ENCODE peak calls at places on chromosomes 13 and 19, in nine cellular contexts. One of them, this sample, is unnamed.

GRCh38 chr19:33434886-33435705 is 61.6 kb downstream of the CEBPG start:
- DNase-seq in CD4-positive, CD25-positive, alpha-beta regulatory T cell: no peak
- DNase-seq in effector memory CD4-positive, alpha-beta T cell: no peak
- DNase-seq in heart left ventricle: no peak
- DNase-seq in mammary epithelial cell: no peak
- DNase-seq in CD8-positive, alpha-beta memory T cell: no peak
- DNase-seq in DND-41: no peak
- DNase-seq in trophoblast cell: no peak
- DNase-seq in colonic mucosa: no peak
- DNase-seq in this sample: peak; percentile 90

GRCh38 chr13:92225861-92226260 is 827.4 kb downstream of the GPC5 start:
- DNase-seq in heart left ventricle: no peak
- DNase-seq in colonic mucosa: no peak
- DNase-seq in CD4-positive, CD25-positive, alpha-beta regulatory T cell: no peak
- DNase-seq in mammary epithelial cell: no peak
- DNase-seq in trophoblast cell: no peak
- DNase-seq in effector memory CD4-positive, alpha-beta T cell: no peak
- DNase-seq in CD8-positive, alpha-beta memory T cell: no peak
- DNase-seq in DND-41: no peak
- DNase-seq in this sample: no peak

GRCh38 chr13:52765991-52766390 is 26.4 kb upstream of the CNMD start:
- DNase-seq in CD4-positive, CD25-positive, alpha-beta regulatory T cell: no peak
- DNase-seq in trophoblast cell: no peak
- DNase-seq in mammary epithelial cell: no peak
- DNase-seq in DND-41: no peak
- DNase-seq in CD8-positive, alpha-beta memory T cell: no peak
- DNase-seq in colonic mucosa: no peak
- DNase-seq in heart left ventricle: no peak
- DNase-seq in effector memory CD4-positive, alpha-beta T cell: no peak
- DNase-seq in this sample: no peak

GRCh38 chr13:92804926-92805325 is 421.7 kb upstream of the GPC6 start:
- DNase-seq in CD8-positive, alpha-beta memory T cell: no peak
- DNase-seq in DND-41: no peak
- DNase-seq in mammary epithelial cell: no peak
- DNase-seq in colonic mucosa: no peak
- DNase-seq in effector memory CD4-positive, alpha-beta T cell: no peak
- DNase-seq in heart left ventricle: no peak
- DNase-seq in CD4-positive, CD25-positive, alpha-beta regulatory T cell: no peak
- DNase-seq in trophoblast cell: no peak
- DNase-seq in this sample: no peak

GRCh38 chr13:45826741-45827140 is 24.8 kb downstream of the SIAH3 start:
- DNase-seq in CD8-positive, alpha-beta memory T cell: no peak
- DNase-seq in colonic mucosa: no peak
- DNase-seq in heart left ventricle: no peak
- DNase-seq in effector memory CD4-positive, alpha-beta T cell: no peak
- DNase-seq in mammary epithelial cell: no peak
- DNase-seq in DND-41: no peak
- DNase-seq in trophoblast cell: no peak
- DNase-seq in CD4-positive, CD25-positive, alpha-beta regulatory T cell: no peak
- DNase-seq in this sample: no peak

GRCh38 chr19:6813659-6814058 is 41.2 kb downstream of the VAV1 start:
- DNase-seq in effector memory CD4-positive, alpha-beta T cell: no peak
- DNase-seq in mammary epithelial cell: no peak
- DNase-seq in CD4-positive, CD25-positive, alpha-beta regulatory T cell: no peak
- DNase-seq in colonic mucosa: no peak
- DNase-seq in DND-41: no peak
- DNase-seq in trophoblast cell: no peak
- DNase-seq in heart left ventricle: no peak
- DNase-seq in CD8-positive, alpha-beta memory T cell: no peak
- DNase-seq in this sample: no peak

GRCh38 chr13:73598021-73598712 is 536.0 kb downstream of the KLF12 start:
- DNase-seq in effector memory CD4-positive, alpha-beta T cell: no peak
- DNase-seq in CD4-positive, CD25-positive, alpha-beta regulatory T cell: no peak
- DNase-seq in heart left ventricle: no peak
- DNase-seq in colonic mucosa: no peak
- DNase-seq in mammary epithelial cell: peak; percentile 91
- DNase-seq in CD8-positive, alpha-beta memory T cell: no peak
- DNase-seq in trophoblast cell: peak; percentile 80
- DNase-seq in DND-41: no peak
- DNase-seq in this sample: no peak

GRCh38 chr13:76992548-76993001 is 694 bp downstream of the CLN5 start:
- DNase-seq in CD4-positive, CD25-positive, alpha-beta regulatory T cell: no peak
- DNase-seq in CD8-positive, alpha-beta memory T cell: no peak
- DNase-seq in effector memory CD4-positive, alpha-beta T cell: peak; percentile 15
- DNase-seq in DND-41: peak; percentile 12
- DNase-seq in colonic mucosa: peak; percentile 61
- DNase-seq in heart left ventricle: no peak
- DNase-seq in mammary epithelial cell: peak; percentile 54
- DNase-seq in trophoblast cell: peak; percentile 83
- DNase-seq in this sample: no peak

GRCh38 chr19:52896431-52897148 is 845 bp downstream of the ZNF320 start:
- DNase-seq in effector memory CD4-positive, alpha-beta T cell: no peak
- DNase-seq in DND-41: peak; percentile 44
- DNase-seq in CD8-positive, alpha-beta memory T cell: no peak
- DNase-seq in colonic mucosa: peak; percentile 82
- DNase-seq in trophoblast cell: no peak
- DNase-seq in CD4-positive, CD25-positive, alpha-beta regulatory T cell: no peak
- DNase-seq in mammary epithelial cell: peak; percentile 21
- DNase-seq in heart left ventricle: peak; percentile 46
- DNase-seq in this sample: peak; percentile 30

GRCh38 chr19:8308891-8309291 is 733 bp upstream of the CD320 start:
- DNase-seq in CD4-positive, CD25-positive, alpha-beta regulatory T cell: no peak
- DNase-seq in mammary epithelial cell: no peak
- DNase-seq in CD8-positive, alpha-beta memory T cell: no peak
- DNase-seq in effector memory CD4-positive, alpha-beta T cell: no peak
- DNase-seq in trophoblast cell: no peak
- DNase-seq in heart left ventricle: peak; percentile 19
- DNase-seq in colonic mucosa: peak; percentile 23
- DNase-seq in DND-41: peak; percentile 4
- DNase-seq in this sample: peak; percentile 7

GRCh38 chr19:48671456-48671995 is 1.3 kb downstream of the NTN5 start:
- DNase-seq in mammary epithelial cell: no peak
- DNase-seq in effector memory CD4-positive, alpha-beta T cell: no peak
- DNase-seq in heart left ventricle: no peak
- DNase-seq in DND-41: no peak
- DNase-seq in CD4-positive, CD25-positive, alpha-beta regulatory T cell: no peak
- DNase-seq in trophoblast cell: no peak
- DNase-seq in colonic mucosa: no peak
- DNase-seq in CD8-positive, alpha-beta memory T cell: no peak
- DNase-seq in this sample: no peak

GRCh38 chr13:95267662-95268369 is 33.4 kb downstream of the ABCC4 start:
- DNase-seq in trophoblast cell: no peak
- DNase-seq in heart left ventricle: no peak
- DNase-seq in CD8-positive, alpha-beta memory T cell: no peak
- DNase-seq in DND-41: no peak
- DNase-seq in mammary epithelial cell: peak; percentile 64
- DNase-seq in colonic mucosa: peak; percentile 36
- DNase-seq in CD4-positive, CD25-positive, alpha-beta regulatory T cell: no peak
- DNase-seq in effector memory CD4-positive, alpha-beta T cell: no peak
- DNase-seq in this sample: peak; percentile 77

GRCh38 chr19:6423499-6424189 is 967 bp downstream of the KHSRP start:
- DNase-seq in heart left ventricle: no peak
- DNase-seq in CD8-positive, alpha-beta memory T cell: peak; percentile 16
- DNase-seq in DND-41: peak; percentile 51
- DNase-seq in colonic mucosa: peak; percentile 55
- DNase-seq in trophoblast cell: peak; percentile 56
- DNase-seq in CD4-positive, CD25-positive, alpha-beta regulatory T cell: no peak
- DNase-seq in mammary epithelial cell: peak; percentile 43
- DNase-seq in effector memory CD4-positive, alpha-beta T cell: no peak
- DNase-seq in this sample: peak; percentile 60

GRCh38 chr13:52371736-52372247 is 34.2 kb downstream of the THSD1 start:
- DNase-seq in colonic mucosa: no peak
- DNase-seq in DND-41: no peak
- DNase-seq in effector memory CD4-positive, alpha-beta T cell: no peak
- DNase-seq in trophoblast cell: no peak
- DNase-seq in CD4-positive, CD25-positive, alpha-beta regulatory T cell: no peak
- DNase-seq in heart left ventricle: no peak
- DNase-seq in CD8-positive, alpha-beta memory T cell: no peak
- DNase-seq in mammary epithelial cell: peak; percentile 72
- DNase-seq in this sample: peak; percentile 9

GRCh38 chr13:86933676-86934075 is 737.5 kb upstream of the SLITRK5 start:
- DNase-seq in mammary epithelial cell: no peak
- DNase-seq in effector memory CD4-positive, alpha-beta T cell: no peak
- DNase-seq in DND-41: no peak
- DNase-seq in CD8-positive, alpha-beta memory T cell: no peak
- DNase-seq in CD4-positive, CD25-positive, alpha-beta regulatory T cell: no peak
- DNase-seq in heart left ventricle: no peak
- DNase-seq in trophoblast cell: no peak
- DNase-seq in colonic mucosa: no peak
- DNase-seq in this sample: no peak

GRCh38 chr13:22915442-22916082 is 265.2 kb upstream of the SGCG start:
- DNase-seq in CD4-positive, CD25-positive, alpha-beta regulatory T cell: no peak
- DNase-seq in mammary epithelial cell: peak; percentile 3
- DNase-seq in trophoblast cell: peak; percentile 57
- DNase-seq in effector memory CD4-positive, alpha-beta T cell: no peak
- DNase-seq in DND-41: no peak
- DNase-seq in colonic mucosa: peak; percentile 43
- DNase-seq in CD8-positive, alpha-beta memory T cell: no peak
- DNase-seq in heart left ventricle: no peak
- DNase-seq in this sample: peak; percentile 30

GRCh38 chr13:32811297-32811800 is 204.9 kb upstream of the KL start:
- DNase-seq in heart left ventricle: no peak
- DNase-seq in effector memory CD4-positive, alpha-beta T cell: no peak
- DNase-seq in colonic mucosa: peak; percentile 31
- DNase-seq in mammary epithelial cell: no peak
- DNase-seq in CD8-positive, alpha-beta memory T cell: peak; percentile 13
- DNase-seq in DND-41: no peak
- DNase-seq in trophoblast cell: no peak
- DNase-seq in CD4-positive, CD25-positive, alpha-beta regulatory T cell: no peak
- DNase-seq in this sample: no peak

GRCh38 chr13:99312493-99312883 is 5.3 kb upstream of the GPR183 start:
- DNase-seq in trophoblast cell: peak; percentile 48
- DNase-seq in colonic mucosa: no peak
- DNase-seq in CD8-positive, alpha-beta memory T cell: no peak
- DNase-seq in mammary epithelial cell: no peak
- DNase-seq in effector memory CD4-positive, alpha-beta T cell: no peak
- DNase-seq in heart left ventricle: peak; percentile 71
- DNase-seq in CD4-positive, CD25-positive, alpha-beta regulatory T cell: no peak
- DNase-seq in DND-41: no peak
- DNase-seq in this sample: no peak
- H3K4me1 ChIP-seq in trophoblast cell: no peaks in the 10 kb centered on the region
- H3K4me1 ChIP-seq in colonic mucosa: no peaks in the 10 kb centered on the region
- H3K4me1 ChIP-seq in CD8-positive, alpha-beta memory T cell: peaks cover 96% of the 10 kb centered on the region
- H3K4me1 ChIP-seq in mammary epithelial cell: peaks cover 4% of the 10 kb centered on the region
- H3K4me1 ChIP-seq in effector memory CD4-positive, alpha-beta T cell: peaks cover 83% of the 10 kb centered on the region
- H3K4me1 ChIP-seq in heart left ventricle: peaks cover 17% of the 10 kb centered on the region
- H3K4me1 ChIP-seq in CD4-positive, CD25-positive, alpha-beta regulatory T cell: peaks cover 83% of the 10 kb centered on the region
- H3K4me1 ChIP-seq in DND-41: no peaks in the 10 kb centered on the region
- H3K4me1 ChIP-seq in this sample: no peaks in the 10 kb centered on the region

DNA sequence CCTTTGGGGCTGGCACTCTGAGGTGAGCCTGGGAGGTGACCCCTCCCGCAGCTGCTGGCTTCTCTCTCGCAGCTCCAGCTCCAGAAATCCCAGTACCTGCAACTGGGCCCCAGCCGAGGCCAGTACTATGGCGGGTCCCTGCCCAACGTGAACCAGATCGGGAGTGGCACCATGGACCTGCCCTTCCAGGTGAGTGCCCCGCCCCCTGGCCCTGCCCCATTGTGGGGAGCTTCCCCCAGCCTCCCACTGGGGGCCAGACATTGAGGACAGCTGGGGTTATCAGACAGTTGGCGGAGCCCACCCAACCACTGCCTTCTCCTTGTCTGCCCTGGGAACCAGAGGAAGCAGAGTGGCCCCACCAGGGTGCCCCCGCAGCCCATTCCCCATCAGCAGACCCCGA is 48.3 kb downstream of the COMP start:
- DNase-seq in colonic mucosa: peak; percentile 85
- DNase-seq in effector memory CD4-positive, alpha-beta T cell: no peak
- DNase-seq in CD4-positive, CD25-positive, alpha-beta regulatory T cell: no peak
- DNase-seq in trophoblast cell: no peak
- DNase-seq in CD8-positive, alpha-beta memory T cell: no peak
- DNase-seq in mammary epithelial cell: no peak
- DNase-seq in DND-41: no peak
- DNase-seq in heart left ventricle: no peak
- DNase-seq in this sample: no peak
- H3K4me1 ChIP-seq in colonic mucosa: peaks cover 31% of the 10 kb centered on the region
- H3K4me1 ChIP-seq in effector memory CD4-positive, alpha-beta T cell: no peaks in the 10 kb centered on the region
- H3K4me1 ChIP-seq in CD4-positive, CD25-positive, alpha-beta regulatory T cell: no peaks in the 10 kb centered on the region
- H3K4me1 ChIP-seq in trophoblast cell: peaks cover 14% of the 10 kb centered on the region
- H3K4me1 ChIP-seq in CD8-positive, alpha-beta memory T cell: no peaks in the 10 kb centered on the region
- H3K4me1 ChIP-seq in mammary epithelial cell: no peaks in the 10 kb centered on the region
- H3K4me1 ChIP-seq in DND-41: no peaks in the 10 kb centered on the region
- H3K4me1 ChIP-seq in heart left ventricle: peaks cover 29% of the 10 kb centered on the region
- H3K4me1 ChIP-seq in this sample: peaks cover 52% of the 10 kb centered on the region

DNA sequence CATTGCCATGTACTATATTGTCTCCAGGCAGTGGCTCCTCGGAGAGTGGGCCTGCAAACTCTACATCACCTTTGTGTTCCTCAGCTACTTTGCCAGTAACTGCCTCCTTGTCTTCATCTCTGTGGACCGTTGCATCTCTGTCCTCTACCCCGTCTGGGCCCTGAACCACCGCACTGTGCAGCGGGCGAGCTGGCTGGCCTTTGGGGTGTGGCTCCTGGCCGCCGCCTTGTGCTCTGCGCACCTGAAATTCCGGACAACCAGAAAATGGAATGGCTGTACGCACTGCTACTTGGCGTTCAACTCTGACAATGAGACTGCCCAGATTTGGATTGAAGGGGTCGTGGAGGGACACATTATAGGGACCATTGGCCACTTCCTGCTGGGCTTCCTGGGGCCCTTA is 624 bp downstream of the GPR32 start:
- DNase-seq in DND-41: no peak
- DNase-seq in heart left ventricle: no peak
- DNase-seq in CD4-positive, CD25-positive, alpha-beta regulatory T cell: no peak
- DNase-seq in mammary epithelial cell: no peak
- DNase-seq in effector memory CD4-positive, alpha-beta T cell: no peak
- DNase-seq in colonic mucosa: no peak
- DNase-seq in CD8-positive, alpha-beta memory T cell: no peak
- DNase-seq in trophoblast cell: no peak
- DNase-seq in this sample: no peak
- H3K4me1 ChIP-seq in DND-41: no peaks in the 10 kb centered on the region
- H3K4me1 ChIP-seq in heart left ventricle: no peaks in the 10 kb centered on the region
- H3K4me1 ChIP-seq in CD4-positive, CD25-positive, alpha-beta regulatory T cell: no peaks in the 10 kb centered on the region
- H3K4me1 ChIP-seq in mammary epithelial cell: no peaks in the 10 kb centered on the region
- H3K4me1 ChIP-seq in effector memory CD4-positive, alpha-beta T cell: no peaks in the 10 kb centered on the region
- H3K4me1 ChIP-seq in colonic mucosa: no peaks in the 10 kb centered on the region
- H3K4me1 ChIP-seq in CD8-positive, alpha-beta memory T cell: no peaks in the 10 kb centered on the region
- H3K4me1 ChIP-seq in trophoblast cell: no peaks in the 10 kb centered on the region
- H3K4me1 ChIP-seq in this sample: no peaks in the 10 kb centered on the region

DNA sequence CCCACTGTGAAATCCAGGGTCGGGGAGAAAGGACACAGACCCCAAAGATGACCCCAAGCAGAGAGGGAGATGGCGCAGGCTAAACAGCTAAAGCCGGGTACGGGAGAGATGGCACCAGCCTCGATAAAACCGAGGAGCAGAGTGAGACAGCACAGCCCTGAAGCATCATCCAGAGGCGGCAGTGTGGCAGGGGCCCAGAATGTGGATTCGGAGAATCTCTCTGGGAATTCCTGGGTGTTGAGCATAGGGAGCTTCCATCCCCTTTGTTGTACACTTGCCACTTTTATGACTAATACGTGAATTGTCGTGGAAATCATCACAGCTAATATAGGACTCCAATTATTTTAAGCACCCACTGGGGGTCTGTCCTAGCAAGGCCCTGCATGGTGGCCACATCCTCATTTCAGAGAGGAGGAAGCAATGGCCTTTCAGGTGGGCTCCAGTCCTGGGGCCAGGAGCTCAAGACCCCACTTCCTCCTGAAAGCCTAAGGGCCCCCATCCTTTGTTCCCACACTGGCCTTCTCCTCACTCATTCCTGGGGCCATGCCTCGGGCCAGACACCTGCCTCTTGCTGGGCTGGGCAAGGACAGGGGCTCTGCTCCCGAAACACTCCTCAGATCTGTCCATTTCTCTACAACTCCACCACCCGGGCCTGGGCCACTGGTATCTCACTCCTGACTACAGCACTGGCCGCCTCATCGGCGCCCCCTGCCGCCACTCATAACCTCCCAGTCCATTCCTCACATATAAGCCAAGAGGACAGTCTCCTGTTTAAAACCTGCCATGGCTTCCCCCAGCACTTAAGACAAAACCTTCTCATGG is 29.3 kb upstream of the ATP1A3 start:
- DNase-seq in CD4-positive, CD25-positive, alpha-beta regulatory T cell: no peak
- DNase-seq in mammary epithelial cell: no peak
- DNase-seq in CD8-positive, alpha-beta memory T cell: no peak
- DNase-seq in DND-41: peak; percentile 34
- DNase-seq in trophoblast cell: no peak
- DNase-seq in colonic mucosa: peak; percentile 23
- DNase-seq in effector memory CD4-positive, alpha-beta T cell: no peak
- DNase-seq in heart left ventricle: no peak
- DNase-seq in this sample: peak; percentile 69
- H3K4me1 ChIP-seq in CD4-positive, CD25-positive, alpha-beta regulatory T cell: no peaks in the 10 kb centered on the region
- H3K4me1 ChIP-seq in mammary epithelial cell: no peaks in the 10 kb centered on the region
- H3K4me1 ChIP-seq in CD8-positive, alpha-beta memory T cell: no peaks in the 10 kb centered on the region
- H3K4me1 ChIP-seq in DND-41: peaks cover 24% of the 10 kb centered on the region
- H3K4me1 ChIP-seq in trophoblast cell: peaks cover 8% of the 10 kb centered on the region
- H3K4me1 ChIP-seq in colonic mucosa: no peaks in the 10 kb centered on the region
- H3K4me1 ChIP-seq in effector memory CD4-positive, alpha-beta T cell: no peaks in the 10 kb centered on the region
- H3K4me1 ChIP-seq in heart left ventricle: peaks cover 19% of the 10 kb centered on the region
- H3K4me1 ChIP-seq in this sample: no peaks in the 10 kb centered on the region

This sample was measured in BE2C.